ENCODE peak calls at places on chromosomes 1 and 21, in five cellular contexts. One of them, this sample, is unnamed.

GRCh38 chr1:157154940-157155514 is 16.8 kb upstream of the ETV3 start:
- DNase-seq in progenitor cell of endocrine pancreas: no peak
- DNase-seq in AG04450: no peak
- DNase-seq in lung: peak
- DNase-seq in endodermal cell: peak
- DNase-seq in this sample: no peak

GRCh38 chr1:105138445-105138821 is 1388.7 kb downstream of the AMY1C start:
- DNase-seq in progenitor cell of endocrine pancreas: no peak
- DNase-seq in AG04450: no peak
- DNase-seq in lung: peak
- DNase-seq in endodermal cell: no peak
- DNase-seq in this sample: no peak

GRCh38 chr1:15700510-15700909 is 16.4 kb downstream of the PLEKHM2 start:
- DNase-seq in progenitor cell of endocrine pancreas: no peak
- DNase-seq in AG04450: no peak
- DNase-seq in lung: peak
- DNase-seq in endodermal cell: no peak
- DNase-seq in this sample: no peak

GRCh38 chr1:43452789-43453441 is 816 bp downstream of the HYI start:
- DNase-seq in progenitor cell of endocrine pancreas: no peak
- DNase-seq in AG04450: no peak
- DNase-seq in lung: no peak
- DNase-seq in endodermal cell: peak
- DNase-seq in this sample: no peak

GRCh38 chr1:9111357-9111691 is 17.6 kb downstream of the GPR157 start:
- DNase-seq in progenitor cell of endocrine pancreas: no peak
- DNase-seq in AG04450: no peak
- DNase-seq in lung: no peak
- DNase-seq in endodermal cell: no peak
- DNase-seq in this sample: no peak

GRCh38 chr1:231499148-231499763 is 29.2 kb upstream of the TSNAX start:
- DNase-seq in progenitor cell of endocrine pancreas: no peak
- DNase-seq in AG04450: no peak
- DNase-seq in lung: no peak
- DNase-seq in endodermal cell: no peak
- DNase-seq in this sample: no peak

GRCh38 chr21:35075546-35075945 is 26.4 kb upstream of the RUNX1 start:
- DNase-seq in progenitor cell of endocrine pancreas: no peak
- DNase-seq in AG04450: no peak
- DNase-seq in lung: no peak
- DNase-seq in endodermal cell: no peak
- DNase-seq in this sample: no peak

GRCh38 chr1:205917466-205918248 is 25.6 kb downstream of the SLC26A9 start:
- DNase-seq in progenitor cell of endocrine pancreas: no peak
- DNase-seq in AG04450: no peak
- DNase-seq in lung: no peak
- DNase-seq in endodermal cell: peak
- DNase-seq in this sample: no peak

GRCh38 chr1:41666991-41667631 is 182.6 kb upstream of the EDN2 start:
- DNase-seq in progenitor cell of endocrine pancreas: no peak
- DNase-seq in AG04450: no peak
- DNase-seq in lung: no peak
- DNase-seq in endodermal cell: peak
- DNase-seq in this sample: no peak

GRCh38 chr1:214318356-214318755 is 37.4 kb downstream of the SMYD2 start:
- DNase-seq in progenitor cell of endocrine pancreas: no peak
- DNase-seq in AG04450: no peak
- DNase-seq in lung: no peak
- DNase-seq in endodermal cell: peak
- DNase-seq in this sample: no peak

GRCh38 chr1:23814016-23814415 is 11.2 kb downstream of the HMGCL start:
- DNase-seq in progenitor cell of endocrine pancreas: no peak
- DNase-seq in AG04450: no peak
- DNase-seq in lung: no peak
- DNase-seq in endodermal cell: no peak
- DNase-seq in this sample: no peak

GRCh38 chr1:157994704-157995540 is 1.5 kb downstream of the KIRREL1 start:
- DNase-seq in progenitor cell of endocrine pancreas: no peak
- DNase-seq in AG04450: no peak
- DNase-seq in lung: no peak
- DNase-seq in endodermal cell: peak
- DNase-seq in this sample: no peak

GRCh38 chr1:59815892-59816291 is 1.1 kb downstream of the HOOK1 start:
- DNase-seq in progenitor cell of endocrine pancreas: no peak
- DNase-seq in AG04450: no peak
- DNase-seq in lung: no peak
- DNase-seq in endodermal cell: no peak
- DNase-seq in this sample: no peak

GRCh38 chr1:248786106-248786665 is 30.6 kb upstream of the LYPD8 start:
- DNase-seq in progenitor cell of endocrine pancreas: no peak
- DNase-seq in AG04450: no peak
- DNase-seq in lung: no peak
- DNase-seq in endodermal cell: no peak
- DNase-seq in this sample: no peak

GRCh38 chr21:14526199-14526598 is 19.9 kb downstream of the SAMSN1 start:
- DNase-seq in progenitor cell of endocrine pancreas: no peak
- DNase-seq in AG04450: no peak
- DNase-seq in lung: no peak
- DNase-seq in endodermal cell: no peak
- DNase-seq in this sample: no peak

GRCh38 chr21:43904316-43904925 is 39.4 kb downstream of the AGPAT3 start:
- DNase-seq in progenitor cell of endocrine pancreas: no peak
- DNase-seq in AG04450: no peak
- DNase-seq in lung: no peak
- DNase-seq in endodermal cell: no peak
- DNase-seq in this sample: no peak

GRCh38 chr21:45363921-45364463 is 41.0 kb upstream of the COL18A1 start:
- DNase-seq in progenitor cell of endocrine pancreas: no peak
- DNase-seq in AG04450: peak
- DNase-seq in lung: peak
- DNase-seq in endodermal cell: no peak
- DNase-seq in this sample: no peak

GRCh38 chr1:236860096-236860495 is 65.0 kb downstream of the MTR start:
- DNase-seq in progenitor cell of endocrine pancreas: no peak
- DNase-seq in AG04450: no peak
- DNase-seq in lung: no peak
- DNase-seq in endodermal cell: no peak
- DNase-seq in this sample: no peak

GRCh38 chr1:181044449-181044966 is 10.7 kb downstream of the MR1 start:
- DNase-seq in progenitor cell of endocrine pancreas: no peak
- DNase-seq in AG04450: no peak
- DNase-seq in lung: peak
- DNase-seq in endodermal cell: no peak
- DNase-seq in this sample: no peak

GRCh38 chr1:8031176-8031785 is 5.2 kb upstream of the ERRFI1 start:
- DNase-seq in progenitor cell of endocrine pancreas: no peak
- DNase-seq in AG04450: no peak
- DNase-seq in lung: no peak
- DNase-seq in endodermal cell: no peak
- DNase-seq in this sample: no peak

GRCh38 chr1:181630838-181631237 is 147.5 kb downstream of the CACNA1E start:
- DNase-seq in progenitor cell of endocrine pancreas: no peak
- DNase-seq in AG04450: no peak
- DNase-seq in lung: no peak
- DNase-seq in endodermal cell: no peak
- DNase-seq in this sample: no peak

GRCh38 chr1:65151641-65152040 is 3.6 kb downstream of the AK4 start:
- DNase-seq in progenitor cell of endocrine pancreas: no peak
- DNase-seq in AG04450: no peak
- DNase-seq in lung: no peak
- DNase-seq in endodermal cell: no peak
- DNase-seq in this sample: no peak

GRCh38 chr1:155124503-155125463 is 2.9 kb upstream of the EFNA1 start:
- DNase-seq in progenitor cell of endocrine pancreas: no peak
- DNase-seq in AG04450: no peak
- DNase-seq in lung: no peak
- DNase-seq in endodermal cell: peak
- DNase-seq in this sample: no peak

GRCh38 chr1:201894343-201895119 is 5.8 kb downstream of the SHISA4 start:
- DNase-seq in progenitor cell of endocrine pancreas: no peak
- DNase-seq in AG04450: no peak
- DNase-seq in lung: no peak
- DNase-seq in endodermal cell: peak
- DNase-seq in this sample: peak

GRCh38 chr1:152398812-152399698 is 15.0 kb downstream of the CRNN start:
- DNase-seq in progenitor cell of endocrine pancreas: no peak
- DNase-seq in AG04450: no peak
- DNase-seq in lung: no peak
- DNase-seq in endodermal cell: no peak
- DNase-seq in this sample: no peak

GRCh38 chr1:152394151-152394550 is 19.9 kb downstream of the CRNN start:
- DNase-seq in progenitor cell of endocrine pancreas: no peak
- DNase-seq in AG04450: no peak
- DNase-seq in lung: no peak
- DNase-seq in endodermal cell: no peak
- DNase-seq in this sample: no peak

GRCh38 chr1:152392909-152393308 is 21.2 kb downstream of the CRNN start:
- DNase-seq in progenitor cell of endocrine pancreas: no peak
- DNase-seq in AG04450: no peak
- DNase-seq in lung: no peak
- DNase-seq in endodermal cell: no peak
- DNase-seq in this sample: no peak

DNA sequence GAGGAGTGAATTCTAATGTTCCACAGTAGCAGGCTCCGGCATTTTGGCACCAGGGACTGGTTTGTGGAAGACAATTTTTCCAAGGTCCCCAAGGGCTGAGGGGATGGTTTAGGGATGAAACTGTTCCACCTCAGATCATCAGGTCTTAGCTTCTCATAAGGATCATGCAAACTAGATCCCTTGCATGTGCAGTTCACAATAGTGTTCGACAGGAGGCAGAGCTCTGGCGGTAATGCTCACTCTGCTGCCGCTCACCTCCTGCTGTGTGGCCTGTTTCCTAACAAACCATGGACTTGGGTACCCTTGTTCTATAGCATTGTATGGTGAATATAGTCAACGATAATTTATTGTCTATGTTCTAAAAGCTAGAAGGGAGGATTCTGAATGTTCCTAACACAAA is 16.6 kb downstream of the CRNN start:
- DNase-seq in progenitor cell of endocrine pancreas: no peak
- DNase-seq in AG04450: no peak
- DNase-seq in lung: no peak
- DNase-seq in endodermal cell: no peak
- DNase-seq in this sample: no peak
- TF ChIP-seq CTCF in progenitor cell of endocrine pancreas: no peak
- TF ChIP-seq CTCF in AG04450: no peak
- TF ChIP-seq CTCF in lung: no peak
- TF ChIP-seq CTCF in endodermal cell: no peak
- TF ChIP-seq CTCF in this sample: peak

GRCh38 chr1:16918371-16918770 is 3.4 kb upstream of the CROCC start:
- DNase-seq in progenitor cell of endocrine pancreas: no peak
- DNase-seq in AG04450: no peak
- DNase-seq in lung: no peak
- DNase-seq in endodermal cell: no peak
- DNase-seq in this sample: no peak

GRCh38 chr1:16913616-16913865 is 8.2 kb upstream of the CROCC start:
- DNase-seq in progenitor cell of endocrine pancreas: no peak
- DNase-seq in AG04450: no peak
- DNase-seq in lung: no peak
- DNase-seq in endodermal cell: no peak
- DNase-seq in this sample: no peak

GRCh38 chr1:16907870-16908758 is 12.3 kb downstream of the RNU1-2 start:
- DNase-seq in progenitor cell of endocrine pancreas: no peak
- DNase-seq in AG04450: no peak
- DNase-seq in lung: no peak
- DNase-seq in endodermal cell: peak
- DNase-seq in this sample: no peak

GRCh38 chr1:16915627-16915973 is 6.1 kb upstream of the CROCC start:
- DNase-seq in progenitor cell of endocrine pancreas: no peak
- DNase-seq in AG04450: no peak
- DNase-seq in lung: no peak
- DNase-seq in endodermal cell: peak
- DNase-seq in this sample: no peak

GRCh38 chr1:16913866-16914662 is 7.7 kb upstream of the CROCC start:
- DNase-seq in progenitor cell of endocrine pancreas: peak
- DNase-seq in AG04450: peak
- DNase-seq in lung: peak
- DNase-seq in endodermal cell: peak
- DNase-seq in this sample: peak
- TF ChIP-seq CTCF in progenitor cell of endocrine pancreas: no peak
- TF ChIP-seq CTCF in AG04450: no peak
- TF ChIP-seq CTCF in lung: peak
- TF ChIP-seq CTCF in endodermal cell: no peak
- TF ChIP-seq CTCF in this sample: peak

DNA sequence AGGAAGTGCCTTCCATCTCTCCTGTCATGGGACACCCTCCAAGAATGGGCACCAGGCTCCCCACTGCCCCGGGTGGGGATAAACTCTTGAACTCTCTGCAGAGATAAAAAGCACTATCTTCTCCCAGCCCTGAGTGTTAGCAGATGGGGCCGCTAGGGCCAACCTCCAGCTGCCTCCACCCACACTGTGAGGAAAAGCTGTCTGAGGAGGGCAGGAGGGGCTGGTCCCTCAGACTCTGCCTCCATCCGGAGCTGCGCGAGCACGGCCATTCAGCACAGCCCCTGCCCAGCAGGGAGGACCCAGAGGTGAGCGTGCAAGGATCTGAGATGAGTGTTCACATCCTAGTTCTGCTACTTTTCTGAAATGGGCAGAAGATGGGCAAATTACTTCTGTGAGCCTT is 51.8 kb upstream of the TRABD2B start:
- DNase-seq in progenitor cell of endocrine pancreas: no peak
- DNase-seq in AG04450: no peak
- DNase-seq in lung: no peak
- DNase-seq in endodermal cell: no peak
- DNase-seq in this sample: no peak
- TF ChIP-seq CTCF in progenitor cell of endocrine pancreas: no peak
- TF ChIP-seq CTCF in AG04450: no peak
- TF ChIP-seq CTCF in lung: no peak
- TF ChIP-seq CTCF in endodermal cell: no peak
- TF ChIP-seq CTCF in this sample: no peak

DNA sequence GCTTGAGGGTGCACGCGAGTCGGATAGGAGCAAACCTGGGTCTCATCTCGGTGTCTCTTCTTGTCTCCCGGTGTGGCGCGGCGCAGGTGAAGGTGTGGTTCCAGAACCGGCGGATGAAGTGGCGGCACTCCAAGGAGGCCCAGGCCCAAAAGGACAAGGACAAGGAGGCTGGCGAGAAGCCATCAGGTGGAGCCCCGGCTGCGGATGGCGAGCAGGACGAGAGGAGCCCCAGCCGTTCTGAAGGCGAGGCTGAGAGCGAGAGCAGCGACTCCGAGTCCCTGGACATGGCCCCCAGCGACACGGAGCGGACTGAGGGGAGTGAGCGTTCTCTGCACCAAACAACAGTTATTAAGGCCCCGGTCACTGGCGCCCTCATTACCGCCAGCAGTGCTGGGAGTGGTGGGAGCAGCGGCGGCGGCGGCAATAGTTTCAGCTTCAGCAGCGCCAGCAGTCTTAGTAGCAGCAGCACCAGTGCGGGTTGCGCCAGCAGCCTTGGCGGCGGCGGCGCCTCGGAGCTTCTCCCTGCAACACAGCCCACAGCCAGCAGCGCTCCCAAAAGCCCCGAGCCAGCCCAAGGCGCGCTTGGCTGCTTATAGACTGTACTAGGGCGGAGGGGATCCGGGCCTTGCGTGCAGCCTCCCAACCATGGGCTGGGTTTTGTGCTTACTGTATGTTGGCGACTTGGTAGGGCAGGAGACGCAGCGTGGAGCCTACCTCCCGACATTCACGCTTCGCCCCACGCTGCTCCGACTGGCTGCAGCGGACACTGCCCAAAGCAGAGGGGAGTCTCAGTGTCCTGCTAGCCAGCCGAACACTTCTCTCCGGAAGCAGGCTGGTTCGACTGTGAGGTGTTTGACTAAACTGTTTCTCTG is 5.1 kb downstream of the HLX start:
- DNase-seq in progenitor cell of endocrine pancreas: no peak
- DNase-seq in AG04450: no peak
- DNase-seq in lung: no peak
- DNase-seq in endodermal cell: peak
- DNase-seq in this sample: no peak
- TF ChIP-seq CTCF in progenitor cell of endocrine pancreas: peak
- TF ChIP-seq CTCF in AG04450: no peak
- TF ChIP-seq CTCF in lung: no peak
- TF ChIP-seq CTCF in endodermal cell: peak
- TF ChIP-seq CTCF in this sample: no peak